ENCODE peak calls at places on chromosomes 4 and X, in five cellular contexts. J is neuronal stem cell, E is IMR-90, U is mesendoderm, Y is mesenchymal stem cell. G is an unnamed sample.

GRCh38 chrX:154327026-154327820 is 31.6 kb downstream of the TKTL1 start:
- DNase-seq in J (no peak), E (no peak), U (no peak), Y (no peak), G (no peak)

GRCh38 chr4:29708473-29708872 is 1011.7 kb upstream of the PCDH7 start:
- DNase-seq in J (no peak), E (peak; percentile 88), U (peak; percentile 10), Y (peak; percentile 78), G (no peak)

GRCh38 chr4:63580796-63581475 is 828.3 kb downstream of the TECRL start:
- DNase-seq in J (no peak), E (no peak), U (no peak), Y (no peak), G (no peak)

GRCh38 chr4:4334798-4335520 is 44.9 kb downstream of the ZBTB49 start:
- DNase-seq in J (peak; percentile 11), E (peak; percentile 30), U (peak; percentile 60), Y (peak; percentile 58), G (peak; percentile 81)

GRCh38 chrX:97446298-97446882 is 562.7 kb downstream of the RPA4 start:
- DNase-seq in J (no peak), E (no peak), U (no peak), Y (no peak), G (no peak)

GRCh38 chr4:134807231-134807745 is 605.7 kb upstream of the PABPC4L start:
- DNase-seq in J (no peak), E (no peak), U (no peak), Y (peak; percentile 45), G (no peak)

GRCh38 chr4:56908206-56909082 is 744 bp downstream of the REST start:
- DNase-seq in J (peak; percentile 83), E (peak; percentile 68), U (peak; percentile 93), Y (peak; percentile 83), G (peak; percentile 87)

GRCh38 chrX:56813318-56813837 is 84.3 kb downstream of the NBDY start:
- DNase-seq in J (no peak), E (peak; percentile 31), U (peak; percentile 78), Y (peak; percentile 76), G (peak; percentile 14)

GRCh38 chr4:36322921-36323354 is 41.5 kb downstream of the DTHD1 start:
- DNase-seq in J (no peak), E (no peak), U (no peak), Y (no peak), G (no peak)

GRCh38 chrX:136920001-136920400 is 39.5 kb upstream of the RBMX start:
- DNase-seq in J (no peak), E (peak; percentile 32), U (no peak), Y (no peak), G (no peak)

GRCh38 chrX:46758163-46758955 is 559 bp downstream of the SLC9A7 start:
- DNase-seq in J (peak; percentile 0), E (peak; percentile 10), U (no peak), Y (peak; percentile 11), G (peak; percentile 35)

GRCh38 chr4:6453688-6453990 is 18.8 kb downstream of the PPP2R2C start:
- DNase-seq in J (no peak), E (no peak), U (no peak), Y (no peak), G (no peak)

GRCh38 chr4:22466582-22466981 is 49.3 kb downstream of the ADGRA3 start:
- DNase-seq in J (no peak), E (no peak), U (no peak), Y (no peak), G (no peak)

GRCh38 chrX:150062292-150063137 is 124.2 kb upstream of the EOLA2 start:
- DNase-seq in J (no peak), E (peak; percentile 69), U (no peak), Y (peak; percentile 78), G (no peak)

GRCh38 chr4:173494013-173494970 is 35.7 kb downstream of the HAND2 start:
- DNase-seq in J (no peak), E (peak; percentile 62), U (peak; percentile 92), Y (peak; percentile 65), G (peak; percentile 88)

GRCh38 chr4:5158825-5159224 is 107.5 kb downstream of the STK32B start:
- DNase-seq in J (no peak), E (no peak), U (no peak), Y (no peak), G (no peak)

GRCh38 chrX:56802921-56803848 is 74.1 kb downstream of the NBDY start:
- DNase-seq in J (peak; percentile 48), E (peak; percentile 76), U (peak; percentile 70), Y (peak; percentile 55), G (peak; percentile 71)

GRCh38 chr4:6095023-6095817 is 77.0 kb upstream of the C4orf50 start:
- DNase-seq in J (no peak), E (peak; percentile 4), U (no peak), Y (no peak), G (no peak)

GRCh38 chr4:114272226-114272625 is 292.8 kb upstream of the ARSJ start:
- DNase-seq in J (no peak), E (peak; percentile 99), U (no peak), Y (peak; percentile 89), G (no peak)

GRCh38 chr4:123034023-123034422 is 111.6 kb upstream of the NUDT6 start:
- DNase-seq in J (no peak), E (peak; percentile 62), U (no peak), Y (no peak), G (no peak)

GRCh38 chr4:10186228-10187214 is 69.9 kb upstream of the WDR1 start:
- DNase-seq in J (no peak), E (no peak), U (no peak), Y (no peak), G (no peak)

GRCh38 chr4:99710681-99711345 is 53.2 kb upstream of the C4orf54 start:
- DNase-seq in J (no peak), E (peak; percentile 63), U (no peak), Y (peak; percentile 69), G (no peak)

GRCh38 chr4:8398347-8398746 is 42.2 kb downstream of the ACOX3 start:
- DNase-seq in J (no peak), E (no peak), U (no peak), Y (no peak), G (no peak)

GRCh38 chr4:99947190-99947578 is 766 bp upstream of the DNAJB14 start:
- DNase-seq in J (no peak), E (no peak), U (no peak), Y (no peak), G (no peak)

GRCh38 chrX:73556159-73556558 is 6.8 kb upstream of the CHIC1 start:
- DNase-seq in J (no peak), E (no peak), U (peak; percentile 2), Y (no peak), G (no peak)

GRCh38 chrX:73562458-73562857 is 539 bp upstream of the CHIC1 start:
- DNase-seq in J (no peak), E (no peak), U (peak; percentile 1), Y (no peak), G (no peak)

GRCh38 chrX:73562986-73563739 is at the start of gene CHIC1:
- DNase-seq in J (peak; percentile 66), E (peak; percentile 66), U (peak; percentile 91), Y (peak; percentile 69), G (peak; percentile 85)

GRCh38 chrX:73563740-73564073 is 710 bp downstream of the CHIC1 start:
- DNase-seq in J (no peak), E (no peak), U (no peak), Y (peak; percentile 16), G (no peak)

DNA sequence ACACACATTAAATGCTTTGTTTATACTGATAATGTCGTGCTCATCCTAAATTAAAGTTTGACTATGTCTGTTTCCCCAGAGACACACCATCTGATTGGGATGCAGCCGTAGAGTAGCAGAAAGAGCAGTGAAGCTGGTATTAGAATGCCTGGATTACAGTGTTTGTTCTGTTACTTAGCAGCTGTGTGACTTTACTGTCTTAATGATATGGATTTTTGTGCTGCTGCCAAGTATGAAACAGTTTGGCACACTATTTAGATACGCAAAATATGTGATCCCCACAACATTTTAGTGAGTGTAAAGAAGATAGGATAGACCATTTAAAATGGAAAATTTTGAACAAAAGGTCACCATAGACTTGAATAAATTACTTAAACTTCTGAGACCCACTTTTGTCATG is 1.2 kb upstream of the CHIC1 start:
- DNase-seq in J (no peak), E (peak; percentile 37), U (no peak), Y (no peak), G (no peak)
- H3K9ac ChIP-seq in J (no peak overlapping the region), E (no peak overlapping the region), U (no peak overlapping the region), Y (peak overlapping the region; percentile 97), G (no peak overlapping the region)

GRCh38 chr4:2482192-2482591 is 13.3 kb downstream of the RNF4 start:
- DNase-seq in J (no peak), E (no peak), U (no peak), Y (no peak), G (no peak)

GRCh38 chr4:2484169-2484568 is 15.3 kb downstream of the RNF4 start:
- DNase-seq in J (no peak), E (no peak), U (no peak), Y (no peak), G (no peak)

GRCh38 chr4:2480649-2481048 is 11.7 kb downstream of the RNF4 start:
- DNase-seq in J (no peak), E (no peak), U (no peak), Y (no peak), G (no peak)

GRCh38 chr4:2483237-2483636 is 14.3 kb downstream of the RNF4 start:
- DNase-seq in J (no peak), E (no peak), U (no peak), Y (no peak), G (no peak)

GRCh38 chr4:2482693-2483092 is 13.8 kb downstream of the RNF4 start:
- DNase-seq in J (no peak), E (peak; percentile 35), U (no peak), Y (no peak), G (no peak)
- H3K4me1 ChIP-seq in J (no peaks in the 10 kb centered on the region), E (peaks cover 3% of the 10 kb centered on the region), U (peaks cover 14% of the 10 kb centered on the region), Y (peaks cover 15% of the 10 kb centered on the region), G (peaks cover 2% of the 10 kb centered on the region)

GRCh38 chr4:40586034-40586433 is 43.6 kb downstream of the RBM47 start:
- DNase-seq in J (no peak), E (peak; percentile 47), U (no peak), Y (peak; percentile 26), G (no peak)
- H2AK5ac ChIP-seq in J (no peak overlapping the region), E (no peak overlapping the region), U (no peak overlapping the region), Y (peak overlapping the region; percentile 70), G (no peak overlapping the region)

GRCh38 chrX:130083656-130084382 is 26.5 kb downstream of the ELF4 start:
- DNase-seq in J (no peak), E (no peak), U (no peak), Y (no peak), G (no peak)

GRCh38 chrX:130085551-130085986 is 24.7 kb downstream of the ELF4 start:
- DNase-seq in J (no peak), E (peak; percentile 16), U (no peak), Y (peak; percentile 52), G (no peak)

GRCh38 chrX:130086414-130087207 is 23.7 kb downstream of the ELF4 start:
- DNase-seq in J (no peak), E (no peak), U (no peak), Y (no peak), G (no peak)

GRCh38 chrX:130083107-130083490 is 27.2 kb downstream of the ELF4 start:
- DNase-seq in J (no peak), E (no peak), U (peak; percentile 56), Y (no peak), G (no peak)

DNA sequence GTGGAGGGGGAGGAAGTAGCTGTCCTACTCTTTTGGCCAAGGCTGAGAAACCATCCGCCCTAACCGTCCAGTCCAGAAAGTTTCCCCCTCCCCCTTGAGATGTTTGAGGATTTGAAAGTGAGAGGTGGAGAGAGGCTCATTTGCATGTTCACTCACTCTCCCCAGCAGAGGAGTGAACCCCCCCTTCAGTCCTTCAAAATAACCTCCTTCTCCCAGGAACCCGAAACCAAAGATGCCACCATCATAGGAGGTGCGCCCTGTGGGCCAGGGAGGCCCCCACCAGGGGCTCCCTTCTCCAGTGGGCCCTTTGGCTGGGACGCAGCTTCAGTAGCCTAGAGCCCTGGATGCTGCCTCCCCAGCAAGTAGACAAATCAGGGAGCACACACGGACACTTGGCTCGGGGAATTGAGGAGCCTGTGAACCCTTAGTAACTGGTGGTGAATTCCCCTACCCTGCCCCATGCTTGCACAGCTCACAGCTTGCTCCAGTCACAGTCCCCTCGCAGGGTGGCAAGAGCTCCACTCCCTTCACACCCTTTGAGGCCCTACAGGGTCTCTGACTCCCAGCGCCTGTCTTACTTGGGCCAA is 25.6 kb downstream of the ELF4 start:
- DNase-seq in J (no peak), E (no peak), U (no peak), Y (no peak), G (no peak)
- H3K9ac ChIP-seq in J (no peak overlapping the region), E (no peak overlapping the region), U (no peak overlapping the region), Y (no peak overlapping the region), G (no peak overlapping the region)